ENCODE peak calls at places on chromosomes 11 and 22, in seven cellular contexts. V is dorsolateral prefrontal cortex, D is cardiac muscle cell, E is brain microvascular endothelial cell, P is substantia nigra, U is HCT116, Y is PC-9. N is an unnamed sample.

GRCh38 chr11:1335811-1336761 is 26.7 kb upstream of the TOLLIP start:
- DNase-seq in V (no peak), D (peak; percentile 63), E (peak; percentile 33), P (no peak), U (no peak), Y (peak; percentile 72), N (peak; percentile 16)

GRCh38 chr11:82980292-82980691 is 78.8 kb downstream of the DDIAS start:
- DNase-seq in V (no peak), D (no peak), E (peak; percentile 74), P (no peak), U (peak; percentile 13), Y (peak; percentile 77), N (peak; percentile 62)

GRCh38 chr22:46604306-46604690 is 15.9 kb upstream of the GRAMD4 start:
- DNase-seq in V (no peak), D (no peak), E (peak; percentile 12), P (no peak), U (no peak), Y (no peak), N (no peak)

GRCh38 chr11:89633125-89633695 is 76.9 kb upstream of the TRIM77 start:
- DNase-seq in V (no peak), D (no peak), E (no peak), P (no peak), U (no peak), Y (no peak), N (no peak)

GRCh38 chr22:27238935-27239510 is 562.5 kb downstream of the MN1 start:
- DNase-seq in V (no peak), D (peak; percentile 76), E (peak; percentile 100), P (no peak), U (no peak), Y (peak; percentile 44), N (peak; percentile 88)

GRCh38 chr11:12752868-12753267 is 78.6 kb downstream of the TEAD1 start:
- DNase-seq in V (no peak), D (no peak), E (no peak), P (no peak), U (no peak), Y (no peak), N (no peak)

GRCh38 chr11:59106363-59107336 is at the start of gene FAM111B:
- DNase-seq in V (peak; percentile 42), D (peak; percentile 77), E (peak; percentile 95), P (peak; percentile 61), U (peak; percentile 83), Y (peak; percentile 94), N (peak; percentile 75)

GRCh38 chr11:43738600-43739409 is 58.3 kb downstream of the HSD17B12 start:
- DNase-seq in V (no peak), D (peak; percentile 86), E (peak; percentile 78), P (no peak), U (peak; percentile 2), Y (peak; percentile 96), N (peak; percentile 24)

GRCh38 chr22:37904572-37905533 is 1.2 kb upstream of the MICALL1 start:
- DNase-seq in V (no peak), D (peak; percentile 10), E (peak; percentile 98), P (peak; percentile 31), U (peak; percentile 87), Y (peak; percentile 94), N (peak; percentile 90)

GRCh38 chr11:44945639-44946038 is 5.0 kb downstream of the TP53I11 start:
- DNase-seq in V (no peak), D (no peak), E (no peak), P (no peak), U (no peak), Y (no peak), N (no peak)

GRCh38 chr11:27120211-27120610 is 79.6 kb downstream of the BBOX1 start:
- DNase-seq in V (no peak), D (no peak), E (no peak), P (no peak), U (no peak), Y (no peak), N (no peak)

GRCh38 chr22:30578481-30578880 is 4.0 kb upstream of the GAL3ST1 start:
- DNase-seq in V (no peak), D (no peak), E (no peak), P (no peak), U (no peak), Y (no peak), N (no peak)

GRCh38 chr11:2381494-2382128 is 4.5 kb downstream of the CD81 start:
- DNase-seq in V (no peak), D (no peak), E (no peak), P (no peak), U (no peak), Y (no peak), N (no peak)
- H3K27ac ChIP-seq in V (peak overlapping the region; percentile 81), D (peak overlapping the region; percentile 86), E (no peak overlapping the region), P (peak overlapping the region; percentile 68), U (no peak overlapping the region), Y (no peak overlapping the region), N (peak overlapping the region; percentile 77)

GRCh38 chr11:47856186-47856585 is 8.0 kb upstream of the NUP160 start:
- DNase-seq in V (no peak), D (no peak), E (peak; percentile 12), P (no peak), U (no peak), Y (no peak), N (no peak)
- H3K27ac ChIP-seq in V (no peak overlapping the region), D (no peak overlapping the region), E (no peak overlapping the region), P (no peak overlapping the region), U (no peak overlapping the region), Y (no peak overlapping the region), N (no peak overlapping the region)

DNA sequence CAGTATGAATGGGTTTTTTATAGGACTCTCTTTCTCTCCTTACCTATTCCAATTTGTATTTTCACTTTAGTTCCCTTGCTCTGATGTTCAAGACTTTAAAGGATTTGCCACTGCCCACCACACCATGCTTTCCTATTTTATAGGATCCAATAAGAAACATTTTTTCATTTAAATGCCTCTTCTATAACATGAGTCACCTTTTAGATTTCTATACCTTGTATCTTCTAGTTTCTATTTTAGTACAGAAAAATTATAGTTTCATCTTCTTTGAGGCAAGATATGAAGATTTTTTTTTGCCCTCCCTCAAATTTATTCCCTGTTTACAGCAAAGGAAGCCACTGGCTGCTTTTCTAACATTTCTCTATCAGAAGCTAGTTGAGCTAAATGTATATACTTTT is 76.8 kb downstream of the ARFGAP2 start:
- DNase-seq in V (no peak), D (no peak), E (no peak), P (no peak), U (no peak), Y (no peak), N (no peak)
- H3K27ac ChIP-seq in V (no peak overlapping the region), D (no peak overlapping the region), E (no peak overlapping the region), P (no peak overlapping the region), U (no peak overlapping the region), Y (no peak overlapping the region), N (no peak overlapping the region)

GRCh38 chr11:18140145-18140544 is 7.8 kb downstream of the MRGPRX3 start:
- DNase-seq in V (no peak), D (no peak), E (no peak), P (no peak), U (no peak), Y (no peak), N (no peak)

GRCh38 chr11:18132341-18132740 is at the start of gene MRGPRX3:
- DNase-seq in V (no peak), D (no peak), E (no peak), P (no peak), U (no peak), Y (no peak), N (peak; percentile 18)

GRCh38 chr11:18135308-18135707 is 2.9 kb downstream of the MRGPRX3 start:
- DNase-seq in V (no peak), D (no peak), E (no peak), P (no peak), U (no peak), Y (no peak), N (no peak)

DNA sequence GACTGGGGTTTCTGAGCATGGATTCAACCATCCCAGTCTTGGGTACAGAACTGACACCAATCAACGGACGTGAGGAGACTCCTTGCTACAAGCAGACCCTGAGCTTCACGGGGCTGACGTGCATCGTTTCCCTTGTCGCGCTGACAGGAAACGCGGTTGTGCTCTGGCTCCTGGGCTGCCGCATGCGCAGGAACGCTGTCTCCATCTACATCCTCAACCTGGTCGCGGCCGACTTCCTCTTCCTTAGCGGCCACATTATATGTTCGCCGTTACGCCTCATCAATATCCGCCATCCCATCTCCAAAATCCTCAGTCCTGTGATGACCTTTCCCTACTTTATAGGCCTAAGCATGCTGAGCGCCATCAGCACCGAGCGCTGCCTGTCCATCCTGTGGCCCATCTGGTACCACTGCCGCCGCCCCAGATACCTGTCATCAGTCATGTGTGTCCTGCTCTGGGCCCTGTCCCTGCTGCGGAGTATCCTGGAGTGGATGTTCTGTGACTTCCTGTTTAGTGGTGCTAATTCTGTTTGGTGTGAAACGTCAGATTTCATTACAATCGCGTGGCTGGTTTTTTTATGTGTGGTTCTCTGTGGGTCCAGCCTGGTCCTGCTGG is 4.9 kb downstream of the MRGPRX3 start:
- DNase-seq in V (no peak), D (no peak), E (no peak), P (no peak), U (no peak), Y (no peak), N (no peak)
- H3K27ac ChIP-seq in V (no peak overlapping the region), D (no peak overlapping the region), E (no peak overlapping the region), P (no peak overlapping the region), U (no peak overlapping the region), Y (no peak overlapping the region), N (no peak overlapping the region)

GRCh38 chr11:75158241-75158640 is 7.3 kb downstream of the SLCO2B1 start:
- DNase-seq in V (no peak), D (no peak), E (no peak), P (no peak), U (no peak), Y (no peak), N (no peak)

GRCh38 chr11:75152651-75153553 is 2.0 kb downstream of the SLCO2B1 start:
- DNase-seq in V (no peak), D (no peak), E (no peak), P (no peak), U (no peak), Y (no peak), N (no peak)

GRCh38 chr11:75159081-75159953 is 8.4 kb downstream of the SLCO2B1 start:
- DNase-seq in V (no peak), D (no peak), E (no peak), P (no peak), U (no peak), Y (no peak), N (no peak)

GRCh38 chr11:75154646-75155569 is 4.0 kb downstream of the SLCO2B1 start:
- DNase-seq in V (no peak), D (no peak), E (no peak), P (no peak), U (no peak), Y (no peak), N (no peak)

DNA sequence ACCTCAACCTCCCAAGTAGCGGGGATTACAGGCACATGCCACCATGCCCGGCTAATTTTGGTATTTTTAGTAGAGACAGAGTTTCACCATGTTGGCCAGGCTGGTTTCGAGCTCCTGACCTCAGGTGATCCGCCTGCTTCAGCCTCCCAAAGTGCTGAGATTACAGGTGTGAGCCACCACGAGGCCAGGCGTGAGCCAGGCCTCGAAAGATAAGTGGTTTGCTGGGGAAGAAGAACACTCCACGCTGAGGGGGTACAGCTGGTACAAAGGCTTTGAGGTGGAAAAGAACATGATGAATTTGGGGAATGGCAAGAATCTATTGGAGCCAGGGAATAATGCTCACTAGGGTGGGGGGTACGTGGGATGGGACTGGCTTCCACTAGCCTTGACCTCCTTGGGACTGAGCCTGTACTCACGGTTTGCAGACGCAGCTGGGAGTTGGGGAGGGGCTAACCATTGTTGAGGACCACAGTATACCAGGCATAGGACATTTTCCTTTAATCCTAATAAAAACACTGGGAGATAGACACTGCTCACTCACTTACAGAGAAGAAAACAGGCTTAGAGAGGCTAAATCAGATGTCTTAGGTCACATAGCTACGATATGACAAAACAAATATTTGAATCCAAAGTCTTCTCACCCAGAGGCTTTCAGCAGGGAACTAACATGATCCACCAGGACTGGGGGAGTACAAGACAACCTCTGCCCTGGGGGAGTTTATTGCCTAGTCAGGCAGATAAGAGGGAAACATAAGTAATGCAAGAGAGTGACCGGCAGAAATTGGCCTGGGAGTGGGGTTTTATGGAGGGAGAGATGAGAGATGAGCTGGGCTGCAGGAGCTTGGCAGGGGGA is 4.9 kb downstream of the SLCO2B1 start:
- DNase-seq in V (no peak), D (no peak), E (peak; percentile 2), P (no peak), U (no peak), Y (no peak), N (no peak)
- H3K27ac ChIP-seq in V (peak overlapping the region; percentile 69), D (no peak overlapping the region), E (no peak overlapping the region), P (peak overlapping the region; percentile 47), U (no peak overlapping the region), Y (no peak overlapping the region), N (no peak overlapping the region)

N was measured in epithelial cell of prostate.